ENCODE peak calls at places on chromosomes 7 and 10, in five cellular contexts. K is fibroblast of lung, G is neuronal stem cell, Y is epithelial cell of proximal tubule, N is skeletal muscle cell. T is an unnamed sample.

GRCh38 chr10:112795067-112795466 is 155.0 kb upstream of the TCF7L2 start:
- DNase-seq in K (no peak), G (no peak), Y (no peak), N (no peak), T (no peak)

GRCh38 chr10:49005270-49005669 is 65.6 kb upstream of the LRRC18 start:
- DNase-seq in N (no peak), Y (no peak), G (no peak), K (no peak), T (no peak)

GRCh38 chr7:144596953-144597352 is 193.5 kb upstream of the NOBOX start:
- DNase-seq in N (no peak), G (no peak), K (no peak), Y (no peak), T (no peak)

GRCh38 chr10:129942019-129942277 is 22.1 kb downstream of the EBF3 start:
- DNase-seq in Y (no peak), G (no peak), N (no peak), K (no peak), T (no peak)

GRCh38 chr7:101882595-101883564 is 65.5 kb downstream of the CUX1 start:
- DNase-seq in Y (peak), K (peak), N (peak), G (no peak), T (peak)

GRCh38 chr10:94879214-94879613 is 59.2 kb upstream of the CYP2C9 start:
- DNase-seq in G (no peak), N (no peak), K (no peak), Y (no peak), T (no peak)

GRCh38 chr10:86256690-86257315 is 109.8 kb downstream of the GRID1 start:
- DNase-seq in G (no peak), N (no peak), Y (no peak), K (no peak), T (no peak)

GRCh38 chr10:71751515-71752224 is 21.6 kb downstream of the VSIR start:
- DNase-seq in Y (no peak), K (no peak), G (no peak), N (no peak), T (no peak)

GRCh38 chr7:726854-727103 is 280 bp downstream of the DNAAF5 start:
- DNase-seq in G (no peak), N (no peak), K (no peak), Y (no peak), T (no peak)

GRCh38 chr7:138197306-138197640 is 121.0 kb downstream of the AKR1D1 start:
- DNase-seq in N (no peak), Y (no peak), K (no peak), G (no peak), T (no peak)

GRCh38 chr7:2505401-2505800 is 14.2 kb upstream of the LFNG start:
- DNase-seq in G (no peak), K (no peak), N (no peak), Y (no peak), T (no peak)

GRCh38 chr7:46195934-46196333 is 274.9 kb upstream of the IGFBP3 start:
- DNase-seq in N (no peak), G (no peak), K (no peak), Y (no peak), T (no peak)

GRCh38 chr7:121744877-121745276 is 128.1 kb upstream of the PTPRZ1 start:
- DNase-seq in K (no peak), N (no peak), Y (no peak), G (no peak), T (no peak)

GRCh38 chr7:50632561-50633413 is 67.6 kb upstream of the DDC start:
- DNase-seq in G (no peak), N (no peak), K (peak), Y (peak), T (no peak)

GRCh38 chr7:88929719-88930118 is 134.2 kb upstream of the TEX47 start:
- DNase-seq in N (no peak), Y (no peak), K (no peak), G (no peak), T (no peak)

GRCh38 chr7:108503112-108504026 is 22.6 kb downstream of the PNPLA8 start:
- DNase-seq in K (peak), Y (no peak), N (peak), G (no peak), T (no peak)

GRCh38 chr7:621572-622285 is 102.1 kb upstream of the PDGFA start:
- DNase-seq in K (no peak), N (no peak), Y (no peak), G (no peak), T (no peak)

GRCh38 chr10:125000366-125001312 is 58.7 kb downstream of the ZRANB1 start:
- DNase-seq in Y (no peak), N (no peak), G (peak), K (peak), T (no peak)

GRCh38 chr7:155257482-155258232 is 40.0 kb upstream of the INSIG1 start:
- DNase-seq in G (no peak), K (peak), Y (no peak), N (peak), T (no peak)

GRCh38 chr10:93186631-93187030 is 112.9 kb downstream of the CYP26A1 start:
- DNase-seq in Y (no peak), G (no peak), K (no peak), N (no peak), T (no peak)

GRCh38 chr7:155205368-155206285 is 92.1 kb upstream of the INSIG1 start:
- DNase-seq in N (peak), K (peak), G (no peak), Y (peak), T (peak)

GRCh38 chr7:27961255-27961654 is 219.3 kb downstream of the JAZF1 start:
- DNase-seq in N (no peak), K (no peak), Y (peak), G (no peak), T (peak)

GRCh38 chr7:64997927-64998391 is 7.1 kb upstream of the ZNF117 start:
- DNase-seq in Y (no peak), G (no peak), K (peak), N (peak), T (no peak)

GRCh38 chr10:132450466-132450824 is 53.4 kb downstream of the PWWP2B start:
- DNase-seq in K (no peak), G (no peak), Y (no peak), N (no peak), T (no peak)

GRCh38 chr7:99004216-99004615 is 125.9 kb downstream of the TRRAP start:
- DNase-seq in Y (no peak), N (no peak), G (no peak), K (no peak), T (no peak)

GRCh38 chr10:6255548-6256061 is 52.9 kb downstream of the PFKFB3 start:
- DNase-seq in K (no peak), Y (no peak), G (no peak), N (no peak), T (no peak)

GRCh38 chr7:2488681-2489080 is 12.5 kb upstream of the GRIFIN start:
- DNase-seq in Y (no peak), K (no peak), G (no peak), N (no peak), T (no peak)

GRCh38 chr7:20193242-20193777 is 23.9 kb downstream of the MACC1 start:
- DNase-seq in Y (no peak), N (no peak), G (no peak), K (peak), T (no peak)

GRCh38 chr7:66307591-66308215 is 102.6 kb downstream of the TPST1 start:
- DNase-seq in K (peak), G (no peak), N (no peak), Y (no peak), T (no peak)

GRCh38 chr7:123569352-123569999 is 11.9 kb upstream of the NDUFA5 start:
- DNase-seq in K (no peak), G (no peak), Y (no peak), N (no peak), T (no peak)

GRCh38 chr10:112767156-112767555 is 182.9 kb upstream of the TCF7L2 start:
- DNase-seq in Y (no peak), K (no peak), G (no peak), N (no peak), T (no peak)

GRCh38 chr7:14207711-14208110 is 218.2 kb upstream of the ETV1 start:
- DNase-seq in Y (no peak), K (no peak), N (no peak), G (no peak), T (no peak)

GRCh38 chr7:70392282-70392681 is 739.7 kb upstream of the GALNT17 start:
- DNase-seq in K (peak), N (peak), Y (no peak), G (no peak), T (no peak)

GRCh38 chr7:78787854-78788253 is 665.6 kb downstream of the MAGI2 start:
- DNase-seq in N (no peak), K (peak), G (no peak), Y (no peak), T (no peak)

GRCh38 chr10:68112837-68113236 is 3.5 kb downstream of the MYPN start:
- DNase-seq in Y (no peak), K (no peak), G (no peak), N (no peak), T (no peak)

GRCh38 chr7:139601176-139601575 is 77.7 kb downstream of the CLEC2L start:
- DNase-seq in K (no peak), N (no peak), Y (no peak), G (no peak), T (no peak)

GRCh38 chr7:139600306-139600705 is 76.8 kb downstream of the CLEC2L start:
- DNase-seq in Y (no peak), K (no peak), G (no peak), N (no peak), T (no peak)

GRCh38 chr7:139597028-139597427 is 73.5 kb downstream of the CLEC2L start:
- DNase-seq in Y (no peak), N (no peak), K (no peak), G (no peak), T (no peak)

GRCh38 chr7:139596626-139597025 is 73.1 kb downstream of the CLEC2L start:
- DNase-seq in K (no peak), N (no peak), G (no peak), Y (no peak), T (no peak)

GRCh38 chr7:139598642-139599041 is 75.2 kb downstream of the CLEC2L start:
- DNase-seq in Y (peak), N (no peak), G (no peak), K (peak), T (peak)
- H3K4me3 ChIP-seq in Y (no peak), N (no peak), G (no peak), K (no peak), T (no peak)

GRCh38 chr7:82428186-82428961 is 15.2 kb downstream of the CACNA2D1 start:
- DNase-seq in G (no peak), K (peak), N (peak), Y (no peak), T (no peak)
- H3K4me3 ChIP-seq in G (no peak), K (peak), N (no peak), Y (no peak), T (no peak)

DNA sequence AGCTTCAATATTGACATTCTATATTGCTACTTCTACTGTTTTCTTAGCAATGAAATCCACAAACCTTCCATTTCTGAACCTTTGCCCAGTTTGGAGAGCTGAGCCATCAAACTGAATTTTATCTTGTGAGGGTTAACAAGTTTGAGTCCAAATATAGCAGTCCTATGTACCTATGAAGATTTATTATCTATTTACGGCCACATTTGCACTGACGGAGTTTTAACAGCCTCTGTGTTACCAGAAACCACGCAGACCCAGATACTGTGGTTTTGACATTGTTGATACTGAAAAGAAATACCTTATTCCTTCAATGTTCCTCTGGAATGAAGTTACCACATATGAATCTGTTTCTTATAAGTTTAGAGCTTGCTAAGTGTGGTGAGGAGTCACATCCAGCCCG is 172.6 kb downstream of the FGFR2 start:
- DNase-seq in Y (no peak), N (no peak), G (no peak), K (no peak), T (no peak)
- H3K4me3 ChIP-seq in Y (no peak), N (no peak), G (no peak), K (no peak), T (no peak)

GRCh38 chr7:73860859-73861258 is at the start of gene TMEM270:
- DNase-seq in G (no peak), Y (no peak), N (no peak), K (no peak), T (no peak)
- H3K4me3 ChIP-seq in G (no peak), Y (no peak), N (no peak), K (no peak), T (no peak)

GRCh38 chr10:78248651-78249464 is 215.2 kb downstream of the RPS24 start:
- DNase-seq in Y (no peak), N (peak), G (no peak), K (peak), T (no peak)
- H3K4me3 ChIP-seq in Y (no peak), N (no peak), G (no peak), K (peak), T (no peak)

GRCh38 chr7:100176096-100176835 is 915 bp downstream of the GPC2 start:
- DNase-seq in Y (no peak), G (no peak), K (no peak), N (no peak), T (no peak)
- H3K4me3 ChIP-seq in Y (peak), G (peak), K (peak), N (peak), T (peak)

GRCh38 chr10:29590598-29591415 is 44.0 kb downstream of the SVIL start:
- DNase-seq in K (peak), G (peak), Y (no peak), N (peak), T (no peak)
- H3K4me3 ChIP-seq in K (peak), G (no peak), Y (peak), N (no peak), T (no peak)

GRCh38 chr10:11180228-11180627 is 162.6 kb downstream of the CELF2 start:
- DNase-seq in G (no peak), N (no peak), K (no peak), Y (no peak), T (no peak)
- H3K4me3 ChIP-seq in G (no peak), N (no peak), K (no peak), Y (no peak), T (no peak)

GRCh38 chr7:157000741-157001653 is 9.5 kb downstream of the MNX1 start:
- DNase-seq in K (no peak), G (no peak), N (no peak), Y (no peak), T (no peak)

GRCh38 chr7:157000047-157000726 is 10.3 kb downstream of the MNX1 start:
- DNase-seq in G (no peak), K (no peak), N (no peak), Y (no peak), T (no peak)

GRCh38 chr7:157001920-157002818 is 8.3 kb downstream of the MNX1 start:
- DNase-seq in K (no peak), Y (no peak), N (no peak), G (no peak), T (no peak)

GRCh38 chr7:156999611-157000046 is 10.8 kb downstream of the MNX1 start:
- DNase-seq in N (no peak), Y (no peak), K (no peak), G (no peak), T (no peak)

DNA sequence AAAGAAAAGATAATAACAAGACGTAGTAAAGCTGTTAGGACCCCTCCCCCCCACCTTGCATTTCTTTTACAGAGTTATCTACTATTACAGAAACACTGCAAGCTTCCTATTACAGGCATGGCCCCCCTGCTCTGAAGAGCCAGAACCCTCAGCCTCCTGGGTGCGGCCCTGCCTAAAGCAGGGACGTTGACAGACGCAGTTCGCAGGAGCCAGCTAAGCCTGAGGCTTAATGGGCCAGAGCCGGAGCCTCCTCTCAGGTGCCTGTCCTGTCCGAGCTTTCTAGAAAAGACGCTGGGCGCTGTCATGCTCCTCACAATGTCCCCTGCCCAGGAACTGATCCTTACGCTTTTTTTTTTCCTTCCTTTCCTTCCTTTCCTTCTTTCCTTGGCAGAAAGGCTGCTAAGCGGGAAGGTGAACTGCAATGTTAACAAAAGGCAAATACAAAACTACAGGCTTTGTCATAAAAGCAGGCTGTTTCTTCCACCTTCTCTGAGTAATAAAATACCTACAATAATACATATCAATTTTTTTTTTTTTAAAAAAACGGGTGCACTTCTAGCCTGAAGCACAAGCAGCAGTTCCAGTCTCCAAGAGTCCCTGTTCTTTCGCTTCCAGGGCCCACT is 11.4 kb downstream of the MNX1 start:
- DNase-seq in N (no peak), Y (no peak), G (no peak), K (no peak), T (no peak)
- H3K4me3 ChIP-seq in N (peak), Y (no peak), G (no peak), K (no peak), T (no peak)

DNA sequence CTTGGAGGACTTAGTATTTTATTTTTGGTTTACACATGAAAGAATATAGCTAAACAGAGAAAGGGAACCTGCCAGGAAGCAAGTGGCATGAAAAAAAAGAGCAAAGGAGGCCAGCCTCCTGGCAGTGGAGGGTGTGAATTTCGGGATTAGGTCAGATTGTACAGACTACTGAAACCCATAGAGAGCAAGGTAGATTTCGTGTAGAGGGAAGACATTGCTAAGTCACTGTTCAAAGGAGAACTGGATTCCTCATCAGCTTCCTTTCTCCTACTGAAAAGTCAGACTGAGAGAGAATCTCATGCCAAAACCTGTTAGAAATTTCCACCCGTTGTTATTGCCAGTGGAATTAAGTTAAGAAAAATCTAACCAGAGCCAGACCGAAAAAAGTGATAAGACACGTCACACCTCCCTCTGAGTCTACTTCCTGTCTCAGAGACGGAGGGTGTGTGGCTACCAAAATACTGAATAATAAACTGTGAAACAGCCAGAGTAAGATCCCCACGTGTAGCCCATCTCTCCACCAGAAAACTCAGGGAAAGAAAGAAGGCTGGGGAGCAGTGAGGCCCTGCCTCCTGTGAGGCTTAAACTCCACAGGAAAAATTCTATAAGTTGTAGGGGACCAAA is 118.8 kb downstream of the SKIDA1 start:
- DNase-seq in G (no peak), K (peak), Y (no peak), N (no peak), T (no peak)
- H3K4me3 ChIP-seq in G (no peak), K (no peak), Y (no peak), N (no peak), T (no peak)